ENCODE peak calls at places on chromosomes 13 and 19, in four cellular contexts. C is BE2C, D is sigmoid colon, F is pancreas. R is an unnamed sample.

GRCh38 chr19:31347356-31347755 is 1.9 kb downstream of the TSHZ3 start:
- DNase-seq in C (no peak), D (no peak), F (no peak), R (no peak)

GRCh38 chr13:46926856-46927625 is 30.2 kb upstream of the HTR2A start:
- DNase-seq in C (no peak), D (no peak), F (no peak), R (no peak)

GRCh38 chr13:113273856-113274590 is 23.0 kb upstream of the LAMP1 start:
- DNase-seq in C (no peak), D (peak; percentile 67), F (no peak), R (no peak)

GRCh38 chr19:17555929-17556813 is 722 bp downstream of the COLGALT1 start:
- DNase-seq in C (peak; percentile 66), D (peak; percentile 85), F (peak; percentile 62), R (peak; percentile 58)

GRCh38 chr19:48565090-48565489 is 13.1 kb downstream of the SULT2B1 start:
- DNase-seq in C (no peak), D (no peak), F (no peak), R (no peak)

GRCh38 chr13:42658019-42658418 is 84.1 kb downstream of the TNFSF11 start:
- DNase-seq in C (no peak), D (no peak), F (no peak), R (no peak)

GRCh38 chr13:78714717-78715116 is 55.8 kb upstream of the OBI1 start:
- DNase-seq in C (no peak), D (no peak), F (no peak), R (no peak)

GRCh38 chr13:34155931-34156607 is 338.1 kb downstream of the RFC3 start:
- DNase-seq in C (no peak), D (no peak), F (no peak), R (peak; percentile 56)

GRCh38 chr19:18265611-18265981 is 8.7 kb downstream of the IQCN start:
- DNase-seq in C (no peak), D (no peak), F (no peak), R (no peak)

GRCh38 chr13:112153846-112154245 is 86.9 kb downstream of the SOX1 start:
- DNase-seq in C (no peak), D (no peak), F (no peak), R (no peak)

GRCh38 chr13:113129921-113130750 is 7.5 kb downstream of the F10 start:
- DNase-seq in C (no peak), D (no peak), F (no peak), R (no peak)

GRCh38 chr13:112768795-112769411 is 79.1 kb downstream of the ATP11A start:
- DNase-seq in C (no peak), D (no peak), F (no peak), R (peak; percentile 89)

GRCh38 chr13:73428137-73428536 is 369.3 kb downstream of the KLF5 start:
- DNase-seq in C (no peak), D (no peak), F (no peak), R (no peak)

GRCh38 chr19:44180968-44181367 is 16.1 kb downstream of the ZNF226 start:
- DNase-seq in C (no peak), D (no peak), F (no peak), R (no peak)

GRCh38 chr19:44182145-44182544 is 17.2 kb downstream of the ZNF226 start:
- DNase-seq in C (no peak), D (no peak), F (no peak), R (no peak)

GRCh38 chr19:44176590-44176989 is 11.7 kb downstream of the ZNF226 start:
- DNase-seq in C (no peak), D (no peak), F (no peak), R (no peak)
- H3K4me3 ChIP-seq in C (no peak overlapping the region), D (no peak overlapping the region), F (no peak overlapping the region), R (peak overlapping the region; percentile 29)

GRCh38 chr19:6772028-6772865 is at the start of gene VAV1:
- DNase-seq in C (no peak), D (no peak), F (no peak), R (no peak)

GRCh38 chr19:6774821-6775707 is 2.6 kb downstream of the VAV1 start:
- DNase-seq in C (no peak), D (no peak), F (no peak), R (peak; percentile 47)

GRCh38 chr19:6772866-6773322 is 386 bp downstream of the VAV1 start:
- DNase-seq in C (no peak), D (no peak), F (no peak), R (no peak)

GRCh38 chr19:6776999-6777398 is 4.5 kb downstream of the VAV1 start:
- DNase-seq in C (no peak), D (no peak), F (no peak), R (no peak)

DNA sequence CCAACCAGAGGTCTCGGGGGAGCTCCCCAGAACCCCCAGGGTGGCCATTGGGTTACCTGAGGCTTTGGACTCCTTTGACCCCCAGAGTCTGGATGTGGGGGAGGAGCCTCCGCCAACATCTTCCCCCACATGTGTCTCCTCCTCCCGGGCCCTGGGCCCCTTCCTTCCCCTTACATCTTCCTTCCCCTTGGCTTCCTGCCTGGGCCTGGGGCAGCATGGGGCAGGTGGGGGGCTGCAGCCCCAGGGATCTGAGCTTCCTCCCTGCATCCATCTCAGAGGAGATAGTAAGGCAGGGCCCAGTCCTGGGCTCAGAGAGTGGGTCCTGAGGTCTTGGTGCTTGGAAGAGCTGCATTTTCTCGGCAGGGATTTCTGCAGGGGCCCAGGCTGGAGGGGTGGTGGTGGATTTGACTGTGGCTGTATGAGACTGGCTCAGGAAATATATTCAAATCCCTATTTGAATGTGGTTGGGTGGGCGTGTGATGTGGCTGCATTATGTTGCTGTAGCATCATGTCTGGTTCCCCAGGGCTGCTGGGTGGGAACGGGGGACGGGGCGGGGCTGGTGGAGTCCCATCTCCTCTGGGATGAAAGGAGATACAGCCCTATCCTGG is 919 bp downstream of the VAV1 start:
- DNase-seq in C (no peak), D (no peak), F (no peak), R (peak; percentile 32)
- H3K4me3 ChIP-seq in C (no peak overlapping the region), D (no peak overlapping the region), F (no peak overlapping the region), R (no peak overlapping the region)

GRCh38 chr19:29771708-29772415 is 39.9 kb upstream of the CCNE1 start:
- DNase-seq in C (peak; percentile 74), D (no peak), F (peak; percentile 64), R (peak; percentile 81)
- H3K4me3 ChIP-seq in C (no peak overlapping the region), D (no peak overlapping the region), F (no peak overlapping the region), R (no peak overlapping the region)

DNA sequence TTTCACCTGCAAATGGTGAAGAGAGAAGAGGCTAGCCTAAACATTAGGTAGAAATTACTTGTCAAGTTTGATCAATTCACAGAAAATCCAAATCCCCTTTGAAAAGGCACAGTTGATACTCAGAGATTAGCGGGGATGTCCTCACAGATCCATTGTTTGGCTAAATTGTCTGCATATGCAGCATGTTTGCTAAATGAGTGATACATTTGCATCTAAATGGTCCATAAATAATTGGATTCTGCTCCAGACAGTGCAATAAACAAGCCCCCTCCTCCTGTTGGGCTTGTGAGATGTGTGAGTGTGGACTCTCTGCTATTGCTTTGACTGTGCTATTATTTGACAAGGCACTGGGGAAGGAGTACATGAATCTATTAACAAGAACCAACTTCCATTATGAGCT is 67.0 kb downstream of the CBY2 start:
- DNase-seq in C (no peak), D (no peak), F (no peak), R (no peak)
- H3K4me3 ChIP-seq in C (no peak overlapping the region), D (no peak overlapping the region), F (no peak overlapping the region), R (no peak overlapping the region)

R was measured in adrenal gland.